ENCODE peak calls at places on chromosomes 16 and 17, in seven cellular contexts. G is stomach; Y is activated CD8-positive, alpha-beta memory T cell treated with anti-CD3 and anti-CD28 coated beads for 24 hours; N is erythroblast; E is testis; C is activated CD4-positive, alpha-beta T cell treated with anti-CD3 and anti-CD28 coated beads, Interleukin-2, amount 50 U/mL, for 1 hour; I is sigmoid colon. M is an unnamed sample.
A peak's percentile ranks its signal among the peaks of the same experiment; 100 is the strongest.

GRCh38 chr17:19897108-19897854 is 29.5 kb upstream of the ULK2 start:
- DNase-seq in I (peak; percentile 81), E (no peak), C (no peak), Y (no peak), N (no peak), G (peak; percentile 61), M (peak; percentile 16)

GRCh38 chr17:45050680-45051059 is 762 bp downstream of the DCAKD start:
- DNase-seq in C (peak; percentile 18), E (no peak), G (no peak), N (peak; percentile 49), Y (peak; percentile 77), I (no peak), M (no peak)

GRCh38 chr16:49589721-49590120 is 216.1 kb downstream of the C16orf78 start:
- DNase-seq in Y (no peak), E (no peak), I (no peak), C (no peak), N (no peak), G (peak; percentile 9), M (no peak)

GRCh38 chr17:66432996-66433556 is 130.7 kb downstream of the PRKCA start:
- DNase-seq in C (no peak), G (no peak), N (no peak), Y (no peak), E (no peak), I (no peak), M (no peak)

GRCh38 chr16:55976815-55977214 is 101.6 kb upstream of the CES5A start:
- DNase-seq in I (no peak), E (no peak), Y (no peak), C (no peak), N (no peak), G (no peak), M (no peak)

GRCh38 chr17:48630925-48631692 is 5.0 kb upstream of the HOXB9 start:
- DNase-seq in G (no peak), I (peak; percentile 48), N (peak; percentile 75), Y (no peak), E (no peak), C (no peak), M (no peak)

GRCh38 chr16:13307255-13307654 is 405.9 kb downstream of the SHISA9 start:
- DNase-seq in E (no peak), Y (no peak), I (no peak), C (no peak), N (no peak), G (no peak), M (peak; percentile 95)

GRCh38 chr17:28643979-28644781 is 778 bp downstream of the BLTP2 start:
- DNase-seq in G (peak; percentile 59), E (peak; percentile 67), Y (peak; percentile 72), C (peak; percentile 12), N (peak; percentile 64), I (peak; percentile 69), M (peak; percentile 53)

GRCh38 chr16:49653577-49653976 is 202.3 kb downstream of the ZNF423 start:
- DNase-seq in Y (no peak), C (no peak), N (no peak), I (no peak), E (no peak), G (no peak), M (no peak)

GRCh38 chr17:50175035-50175788 is 9.4 kb downstream of the SGCA start:
- DNase-seq in G (no peak), N (no peak), E (no peak), Y (no peak), C (no peak), I (no peak), M (no peak)

GRCh38 chr17:3531266-3532101 is 26.1 kb downstream of the TRPV3 start:
- DNase-seq in N (no peak), I (peak; percentile 71), E (peak; percentile 94), C (no peak), Y (no peak), G (no peak), M (no peak)

GRCh38 chr17:27461192-27461859 is 5.1 kb downstream of the KSR1 start:
- DNase-seq in G (no peak), Y (no peak), E (no peak), N (peak; percentile 67), I (no peak), C (no peak), M (no peak)

GRCh38 chr17:11899494-11899893 is 97.8 kb downstream of the ZNF18 start:
- DNase-seq in C (no peak), I (peak; percentile 67), Y (no peak), N (peak; percentile 50), E (no peak), G (no peak), M (no peak)

GRCh38 chr16:73057369-73058210 is 9.7 kb upstream of the ZFHX3 start:
- DNase-seq in N (peak; percentile 36), E (peak; percentile 40), C (no peak), Y (no peak), I (no peak), G (no peak), M (no peak)

GRCh38 chr17:50638851-50639767 is 4.4 kb downstream of the ABCC3 start:
- DNase-seq in C (no peak), G (peak; percentile 99), N (no peak), I (peak; percentile 94), E (peak; percentile 94), Y (no peak), M (peak; percentile 97)

GRCh38 chr16:67857547-67858233 is 10.2 kb upstream of the CENPT start:
- DNase-seq in E (peak; percentile 60), Y (no peak), C (peak; percentile 30), N (peak; percentile 70), I (peak; percentile 91), G (peak; percentile 65), M (peak; percentile 99)

M was measured in bronchial epithelial cell.